ENCODE peak calls at places on chromosome 16, in eight cellular contexts. One of them, this sample, is unnamed.

GRCh38 chr16:29765167-29766032 is 12.7 kb upstream of the ZG16 start:
- DNase-seq in stimulated activated naive B cell treated with anti-CD40 and anti-IgM and Interleukin-4, amounts not matched to agents 10 μg/mL and 1 μg/mL and 100 μg/mL, for 72 hours: no peak
- DNase-seq in EL: no peak
- DNase-seq in HFFc6: no peak
- DNase-seq in activated T-helper 1 cell treated with Interleukin-2 at 50 U/mL for 16 hours: no peak
- DNase-seq in dorsolateral prefrontal cortex: no peak
- DNase-seq in stimulated activated CD8-positive, alpha-beta memory T cell treated with anti-CD3 and anti-CD28 coated beads, Interleukin-2, amount 100 ng/mL, for 48 hours: no peak
- DNase-seq in NCI-H1092 treated with DMSO at 0.1 percent for 48 hours: peak
- DNase-seq in this sample: no peak

GRCh38 chr16:78925071-78925714 is 675.3 kb downstream of the MAF start:
- DNase-seq in stimulated activated naive B cell treated with anti-CD40 and anti-IgM and Interleukin-4, amounts not matched to agents 10 μg/mL and 1 μg/mL and 100 μg/mL, for 72 hours: no peak
- DNase-seq in activated T-helper 1 cell treated with Interleukin-2 at 50 U/mL for 16 hours: no peak
- DNase-seq in EL: no peak
- DNase-seq in NCI-H1092 treated with DMSO at 0.1 percent for 48 hours: no peak
- DNase-seq in HFFc6: no peak
- DNase-seq in dorsolateral prefrontal cortex: peak
- DNase-seq in stimulated activated CD8-positive, alpha-beta memory T cell treated with anti-CD3 and anti-CD28 coated beads, Interleukin-2, amount 100 ng/mL, for 48 hours: peak
- DNase-seq in this sample: peak

GRCh38 chr16:19810817-19811731 is 73.6 kb downstream of the GPRC5B start:
- DNase-seq in stimulated activated naive B cell treated with anti-CD40 and anti-IgM and Interleukin-4, amounts not matched to agents 10 μg/mL and 1 μg/mL and 100 μg/mL, for 72 hours: no peak
- DNase-seq in EL: peak
- DNase-seq in HFFc6: peak
- DNase-seq in activated T-helper 1 cell treated with Interleukin-2 at 50 U/mL for 16 hours: no peak
- DNase-seq in dorsolateral prefrontal cortex: no peak
- DNase-seq in stimulated activated CD8-positive, alpha-beta memory T cell treated with anti-CD3 and anti-CD28 coated beads, Interleukin-2, amount 100 ng/mL, for 48 hours: no peak
- DNase-seq in NCI-H1092 treated with DMSO at 0.1 percent for 48 hours: no peak
- DNase-seq in this sample: peak

GRCh38 chr16:2485811-2486507 is 11.0 kb downstream of the TBC1D24 start:
- DNase-seq in HFFc6: no peak
- DNase-seq in dorsolateral prefrontal cortex: no peak
- DNase-seq in activated T-helper 1 cell treated with Interleukin-2 at 50 U/mL for 16 hours: no peak
- DNase-seq in stimulated activated CD8-positive, alpha-beta memory T cell treated with anti-CD3 and anti-CD28 coated beads, Interleukin-2, amount 100 ng/mL, for 48 hours: no peak
- DNase-seq in stimulated activated naive B cell treated with anti-CD40 and anti-IgM and Interleukin-4, amounts not matched to agents 10 μg/mL and 1 μg/mL and 100 μg/mL, for 72 hours: no peak
- DNase-seq in NCI-H1092 treated with DMSO at 0.1 percent for 48 hours: no peak
- DNase-seq in EL: no peak
- DNase-seq in this sample: no peak

GRCh38 chr16:81611721-81612120 is 167.1 kb downstream of the CMIP start:
- DNase-seq in dorsolateral prefrontal cortex: no peak
- DNase-seq in EL: no peak
- DNase-seq in HFFc6: no peak
- DNase-seq in activated T-helper 1 cell treated with Interleukin-2 at 50 U/mL for 16 hours: no peak
- DNase-seq in NCI-H1092 treated with DMSO at 0.1 percent for 48 hours: no peak
- DNase-seq in stimulated activated naive B cell treated with anti-CD40 and anti-IgM and Interleukin-4, amounts not matched to agents 10 μg/mL and 1 μg/mL and 100 μg/mL, for 72 hours: no peak
- DNase-seq in stimulated activated CD8-positive, alpha-beta memory T cell treated with anti-CD3 and anti-CD28 coated beads, Interleukin-2, amount 100 ng/mL, for 48 hours: no peak
- DNase-seq in this sample: no peak

GRCh38 chr16:27977966-27978365 is 85.5 kb downstream of the GSG1L start:
- DNase-seq in EL: no peak
- DNase-seq in dorsolateral prefrontal cortex: no peak
- DNase-seq in activated T-helper 1 cell treated with Interleukin-2 at 50 U/mL for 16 hours: no peak
- DNase-seq in NCI-H1092 treated with DMSO at 0.1 percent for 48 hours: no peak
- DNase-seq in HFFc6: peak
- DNase-seq in stimulated activated naive B cell treated with anti-CD40 and anti-IgM and Interleukin-4, amounts not matched to agents 10 μg/mL and 1 μg/mL and 100 μg/mL, for 72 hours: no peak
- DNase-seq in stimulated activated CD8-positive, alpha-beta memory T cell treated with anti-CD3 and anti-CD28 coated beads, Interleukin-2, amount 100 ng/mL, for 48 hours: no peak
- DNase-seq in this sample: no peak

GRCh38 chr16:66484453-66485213 is 57.5 kb downstream of the BEAN1 start:
- DNase-seq in NCI-H1092 treated with DMSO at 0.1 percent for 48 hours: no peak
- DNase-seq in stimulated activated CD8-positive, alpha-beta memory T cell treated with anti-CD3 and anti-CD28 coated beads, Interleukin-2, amount 100 ng/mL, for 48 hours: no peak
- DNase-seq in activated T-helper 1 cell treated with Interleukin-2 at 50 U/mL for 16 hours: no peak
- DNase-seq in stimulated activated naive B cell treated with anti-CD40 and anti-IgM and Interleukin-4, amounts not matched to agents 10 μg/mL and 1 μg/mL and 100 μg/mL, for 72 hours: no peak
- DNase-seq in EL: no peak
- DNase-seq in HFFc6: no peak
- DNase-seq in dorsolateral prefrontal cortex: no peak
- DNase-seq in this sample: no peak

GRCh38 chr16:89917773-89918452 is 749 bp upstream of the MC1R start:
- DNase-seq in stimulated activated CD8-positive, alpha-beta memory T cell treated with anti-CD3 and anti-CD28 coated beads, Interleukin-2, amount 100 ng/mL, for 48 hours: peak
- DNase-seq in stimulated activated naive B cell treated with anti-CD40 and anti-IgM and Interleukin-4, amounts not matched to agents 10 μg/mL and 1 μg/mL and 100 μg/mL, for 72 hours: peak
- DNase-seq in activated T-helper 1 cell treated with Interleukin-2 at 50 U/mL for 16 hours: peak
- DNase-seq in HFFc6: peak
- DNase-seq in NCI-H1092 treated with DMSO at 0.1 percent for 48 hours: peak
- DNase-seq in EL: peak
- DNase-seq in dorsolateral prefrontal cortex: no peak
- DNase-seq in this sample: peak

GRCh38 chr16:14345512-14346115 is 274.5 kb downstream of the MRTFB start:
- DNase-seq in HFFc6: no peak
- DNase-seq in dorsolateral prefrontal cortex: no peak
- DNase-seq in stimulated activated naive B cell treated with anti-CD40 and anti-IgM and Interleukin-4, amounts not matched to agents 10 μg/mL and 1 μg/mL and 100 μg/mL, for 72 hours: no peak
- DNase-seq in stimulated activated CD8-positive, alpha-beta memory T cell treated with anti-CD3 and anti-CD28 coated beads, Interleukin-2, amount 100 ng/mL, for 48 hours: no peak
- DNase-seq in NCI-H1092 treated with DMSO at 0.1 percent for 48 hours: no peak
- DNase-seq in activated T-helper 1 cell treated with Interleukin-2 at 50 U/mL for 16 hours: no peak
- DNase-seq in EL: no peak
- DNase-seq in this sample: no peak

GRCh38 chr16:82584553-82585152 is 42.1 kb upstream of the CDH13 start:
- DNase-seq in dorsolateral prefrontal cortex: no peak
- DNase-seq in HFFc6: no peak
- DNase-seq in EL: no peak
- DNase-seq in NCI-H1092 treated with DMSO at 0.1 percent for 48 hours: peak
- DNase-seq in stimulated activated naive B cell treated with anti-CD40 and anti-IgM and Interleukin-4, amounts not matched to agents 10 μg/mL and 1 μg/mL and 100 μg/mL, for 72 hours: no peak
- DNase-seq in stimulated activated CD8-positive, alpha-beta memory T cell treated with anti-CD3 and anti-CD28 coated beads, Interleukin-2, amount 100 ng/mL, for 48 hours: no peak
- DNase-seq in activated T-helper 1 cell treated with Interleukin-2 at 50 U/mL for 16 hours: no peak
- DNase-seq in this sample: no peak

This sample was measured in A549.